ENCODE peak calls at places on chromosomes 4 and X, in four cellular contexts. Q, O, F and C are unnamed samples.

GRCh38 chr4:101177146-101177545 is 170.2 kb downstream of the PPP3CA start:
- DNase-seq in Q (no peak), O (no peak), F (no peak), C (no peak)

GRCh38 chrX:4805559-4805958 is 1092.1 kb upstream of the PRKX start:
- DNase-seq in Q (no peak), O (no peak), F (no peak), C (no peak)

GRCh38 chr4:122758033-122758432 is 25.5 kb downstream of the BBS12 start:
- DNase-seq in Q (peak; percentile 67), O (no peak), F (no peak), C (peak; percentile 38)

GRCh38 chrX:17590892-17591740 is 146.2 kb upstream of the SCML1 start:
- DNase-seq in Q (peak; percentile 71), O (no peak), F (peak; percentile 51), C (peak; percentile 51)

GRCh38 chr4:124431663-124432192 is 280.8 kb downstream of the ANKRD50 start:
- DNase-seq in Q (no peak), O (no peak), F (no peak), C (no peak)

GRCh38 chr4:45317276-45317675 is 590.9 kb upstream of the GNPDA2 start:
- DNase-seq in Q (no peak), O (no peak), F (no peak), C (no peak)

GRCh38 chr4:86019362-86019761 is 340.5 kb downstream of the MAPK10 start:
- DNase-seq in Q (no peak), O (no peak), F (no peak), C (no peak)

GRCh38 chr4:10108818-10109783 is 7.5 kb downstream of the WDR1 start:
- DNase-seq in Q (no peak), O (no peak), F (no peak), C (no peak)

GRCh38 chrX:1248381-1249061 is 20.1 kb upstream of the CSF2RA start:
- DNase-seq in Q (peak; percentile 3), O (no peak), F (no peak), C (no peak)

GRCh38 chr4:77073981-77074865 is 1.6 kb downstream of the CCNI start:
- DNase-seq in Q (no peak), O (no peak), F (no peak), C (no peak)

GRCh38 chr4:155572106-155572703 is 94.4 kb upstream of the GUCY1A1 start:
- DNase-seq in Q (no peak), O (no peak), F (no peak), C (no peak)

GRCh38 chr4:174215936-174216699 is 67.3 kb downstream of the FBXO8 start:
- DNase-seq in Q (no peak), O (no peak), F (no peak), C (no peak)

GRCh38 chr4:88062843-88063242 is 55.4 kb downstream of the PKD2 start:
- DNase-seq in Q (no peak), O (no peak), F (no peak), C (no peak)